ENCODE peak calls at places on chromosomes 2 and 18, in nine cellular contexts. B is esophagus squamous epithelium, Z is BJ, O is psoas muscle, D is foreskin keratinocyte, F is fibroblast of mammary gland, X is nephron progenitor cell, M is tibial artery, I is testis. Y is an unnamed sample.

GRCh38 chr2:191800874-191801273 is 46.0 kb downstream of the CAVIN2 start:
- DNase-seq in B (no peak), O (no peak), M (no peak), F (peak), I (no peak), D (no peak), Z (no peak), X (no peak), Y (no peak)

GRCh38 chr2:31688282-31688681 is 107.5 kb upstream of the SRD5A2 start:
- DNase-seq in Z (no peak), F (peak), B (no peak), I (peak), O (no peak), M (no peak), X (no peak), D (no peak), Y (no peak)

GRCh38 chr2:73899801-73900336 is 7.1 kb downstream of the ACTG2 start:
- DNase-seq in F (no peak), X (no peak), M (peak), D (no peak), O (no peak), B (no peak), Z (no peak), I (no peak), Y (no peak)

GRCh38 chr18:48310999-48311398 is 98.2 kb downstream of the ZBTB7C start:
- DNase-seq in B (no peak), I (no peak), Z (no peak), X (no peak), M (no peak), O (no peak), F (no peak), D (no peak), Y (no peak)

GRCh38 chr2:42967959-42968674 is 175.7 kb upstream of the HAAO start:
- DNase-seq in X (peak), M (peak), I (peak), D (no peak), Z (peak), B (no peak), F (peak), O (peak), Y (peak)

GRCh38 chr2:68839260-68839833 is 31.9 kb downstream of the BMP10 start:
- DNase-seq in X (no peak), O (no peak), Z (no peak), I (no peak), M (no peak), D (no peak), B (no peak), F (peak), Y (no peak)

GRCh38 chr2:116733699-116734098 is 1080.8 kb upstream of the DDX18 start:
- DNase-seq in F (no peak), M (no peak), I (no peak), X (no peak), Z (no peak), B (no peak), D (no peak), O (no peak), Y (no peak)

GRCh38 chr2:147467441-147467840 is 377.4 kb upstream of the ACVR2A start:
- DNase-seq in Z (no peak), B (no peak), M (no peak), O (no peak), D (no peak), F (peak), X (no peak), I (no peak), Y (no peak)

GRCh38 chr2:123695449-123695848 is 329.6 kb upstream of the CNTNAP5 start:
- DNase-seq in O (no peak), M (no peak), Z (no peak), X (no peak), D (no peak), F (no peak), I (no peak), B (no peak), Y (no peak)

GRCh38 chr2:55786286-55786685 is 92.6 kb upstream of the PNPT1 start:
- DNase-seq in D (no peak), F (no peak), X (no peak), O (no peak), M (no peak), I (no peak), B (no peak), Z (no peak), Y (no peak)

GRCh38 chr2:164696634-164697033 is 75.4 kb upstream of the GRB14 start:
- DNase-seq in D (no peak), M (no peak), F (no peak), I (no peak), B (no peak), O (no peak), X (no peak), Z (no peak), Y (no peak)

GRCh38 chr2:68594674-68595492 is 48.5 kb upstream of the PROKR1 start:
- DNase-seq in I (peak), F (peak), Z (peak), M (no peak), X (peak), B (no peak), O (peak), D (no peak), Y (no peak)

GRCh38 chr2:222283634-222284033 is 15.2 kb downstream of the PAX3 start:
- DNase-seq in X (peak), Z (no peak), B (no peak), M (no peak), O (peak), D (no peak), I (no peak), F (no peak), Y (peak)

GRCh38 chr2:120856421-120856862 is 120.8 kb downstream of the GLI2 start:
- DNase-seq in O (no peak), F (no peak), D (no peak), B (no peak), I (peak), Z (no peak), X (no peak), M (peak), Y (no peak)
- TF ChIP-seq CTCF in O (peak), F (peak), D (no peak), B (peak), I (no peak), Z (peak), X (no peak), M (peak), Y (no peak)

GRCh38 chr2:18883626-18884456 is 294.5 kb upstream of the NT5C1B start:
- DNase-seq in X (no peak), I (peak), B (no peak), F (peak), Z (no peak), D (no peak), O (no peak), M (no peak), Y (no peak)
- TF ChIP-seq CTCF in X (no peak), I (peak), B (peak), F (peak), Z (peak), D (peak), O (no peak), M (peak), Y (peak)

GRCh38 chr18:68623342-68623741 is 91.6 kb downstream of the TMX3 start:
- DNase-seq in O (peak), Z (peak), D (peak), B (no peak), I (peak), X (peak), M (peak), F (peak), Y (no peak)
- TF ChIP-seq CTCF in O (peak), Z (peak), D (peak), B (peak), I (peak), X (peak), M (peak), F (peak), Y (no peak)

GRCh38 chr18:26097563-26097962 is 7.2 kb upstream of the SS18 start:
- DNase-seq in X (no peak), I (no peak), Z (no peak), M (no peak), F (no peak), B (no peak), O (no peak), D (peak), Y (no peak)
- TF ChIP-seq CTCF in X (no peak), I (no peak), Z (no peak), M (no peak), F (no peak), B (no peak), O (no peak), D (no peak), Y (no peak)

GRCh38 chr2:60555066-60555793 is 1.8 kb upstream of the BCL11A start:
- DNase-seq in X (peak), D (no peak), M (no peak), O (no peak), F (peak), Z (no peak), I (peak), B (no peak), Y (no peak)
- TF ChIP-seq CTCF in X (no peak), D (peak), M (no peak), O (no peak), F (peak), Z (peak), I (no peak), B (peak), Y (no peak)

GRCh38 chr18:2617974-2618373 is 37.6 kb upstream of the SMCHD1 start:
- DNase-seq in M (no peak), Z (no peak), B (no peak), D (no peak), F (no peak), O (no peak), X (no peak), I (no peak), Y (no peak)
- TF ChIP-seq CTCF in M (no peak), Z (no peak), B (no peak), D (no peak), F (no peak), O (no peak), X (no peak), I (no peak), Y (no peak)

GRCh38 chr2:183070942-183071844 is 7.4 kb upstream of the DUSP19 start:
- DNase-seq in B (no peak), O (peak), Z (no peak), I (peak), D (no peak), X (peak), M (peak), F (peak), Y (no peak)
- TF ChIP-seq CTCF in B (no peak), O (peak), Z (peak), I (peak), D (peak), X (peak), M (peak), F (peak), Y (no peak)

DNA sequence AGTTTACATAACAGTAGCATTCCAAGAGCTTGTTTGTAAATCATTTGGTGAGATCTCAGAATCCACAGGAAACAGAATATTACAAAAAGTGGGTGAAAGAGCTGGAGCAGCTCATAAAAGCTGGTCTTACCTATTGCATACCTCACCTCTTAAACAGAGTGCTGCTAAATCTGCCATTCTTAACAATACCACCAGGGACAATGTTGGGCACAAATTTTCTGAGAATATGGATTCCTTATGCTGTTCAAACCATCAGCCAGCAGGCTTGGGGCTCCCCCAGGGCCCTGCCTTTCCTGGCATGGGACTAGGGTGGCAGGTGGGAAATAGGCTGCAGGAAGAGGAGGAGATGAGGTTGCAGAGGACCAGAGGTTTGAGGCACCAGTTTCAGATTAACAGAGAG is 55.6 kb downstream of the TGFA start:
- DNase-seq in F (no peak), M (no peak), O (no peak), Z (no peak), X (no peak), I (no peak), D (no peak), B (no peak), Y (no peak)
- TF ChIP-seq CTCF in F (peak), M (no peak), O (no peak), Z (no peak), X (peak), I (no peak), D (peak), B (no peak), Y (no peak)

GRCh38 chr2:54773838-54774237 is 50.4 kb downstream of the EML6 start:
- DNase-seq in B (no peak), M (no peak), X (no peak), Z (no peak), D (no peak), O (no peak), F (peak), I (no peak), Y (no peak)
- TF ChIP-seq CTCF in B (no peak), M (no peak), X (no peak), Z (no peak), D (peak), O (no peak), F (peak), I (no peak), Y (no peak)

DNA sequence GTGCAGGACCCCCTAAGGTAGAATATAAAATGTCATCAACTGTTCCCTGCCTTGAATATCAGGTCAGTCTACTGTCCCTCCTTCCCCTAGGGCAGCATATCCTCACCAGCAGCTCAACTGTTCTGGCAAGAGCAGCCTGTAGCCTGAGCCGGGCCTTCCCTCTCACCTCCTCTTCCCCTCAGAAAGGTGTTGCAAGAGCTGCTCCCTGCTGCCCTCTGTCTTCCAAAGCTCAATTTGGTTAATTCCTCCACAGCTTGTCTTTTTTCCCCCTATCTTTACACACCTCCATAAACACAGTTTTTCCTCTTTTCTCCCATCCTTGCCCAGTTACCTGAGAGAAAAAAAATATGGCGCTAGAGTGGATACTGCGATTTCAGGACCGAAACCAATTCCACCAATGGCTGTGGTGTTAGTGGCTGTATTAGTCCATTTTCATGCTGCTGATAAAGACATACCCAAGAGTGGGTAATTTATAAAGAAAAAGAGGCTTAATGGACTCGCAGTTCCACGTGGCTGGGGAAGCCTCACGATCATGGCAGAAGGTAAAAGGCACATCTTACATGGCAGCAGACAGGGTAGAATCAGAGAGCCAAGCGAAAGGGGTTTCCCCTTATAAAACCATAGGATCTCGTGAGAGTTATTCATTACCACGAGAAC is 184.7 kb downstream of the MREG start:
- DNase-seq in B (no peak), Z (no peak), I (peak), M (no peak), F (peak), O (peak), X (peak), D (no peak), Y (peak)
- TF ChIP-seq CTCF in B (peak), Z (peak), I (peak), M (peak), F (peak), O (peak), X (peak), D (peak), Y (peak)

Y was measured in gastrocnemius medialis.